ENCODE peak calls at places on chromosomes 5 and 9, in four cellular contexts. A is SHP77 treated with DMSO at 0.1 percent for 48 hours; N is activated naive CD4-positive, alpha-beta T cell treated with anti-CD3 and anti-CD28 coated beads, Interleukin-2, amount 50 U/mL, for 72 hours; C is lower lobe of right lung. D is an unnamed sample.

GRCh38 chr5:139385061-139385889 is 2.2 kb upstream of the SLC23A1 start:
- DNase-seq in N (no peak), A (peak), C (no peak), D (no peak)

GRCh38 chr9:76646249-76646648 is 118.0 kb upstream of the PCA3 start:
- DNase-seq in C (no peak), N (no peak), A (no peak), D (no peak)

GRCh38 chr5:77095189-77095588 is 8.1 kb upstream of the ZBED3 start:
- DNase-seq in N (no peak), C (no peak), A (no peak), D (no peak)

GRCh38 chr5:100644206-100644605 is 109.0 kb downstream of the FAM174A start:
- DNase-seq in C (no peak), A (peak), N (no peak), D (no peak)

GRCh38 chr5:123512631-123513461 is 869 bp downstream of the CSNK1G3 start:
- DNase-seq in C (peak), N (peak), A (no peak), D (peak)

GRCh38 chr9:33884856-33885701 is 68.1 kb downstream of the UBE2R2 start:
- DNase-seq in C (no peak), N (no peak), A (no peak), D (peak)

GRCh38 chr5:93279292-93279974 is 301.6 kb downstream of the NR2F1-AS1 start:
- DNase-seq in C (no peak), A (no peak), N (no peak), D (no peak)

GRCh38 chr9:99115947-99116543 is 11.1 kb downstream of the TGFBR1 start:
- DNase-seq in A (no peak), C (no peak), N (no peak), D (no peak)

GRCh38 chr5:58258984-58259684 is 200.8 kb downstream of the PLK2 start:
- DNase-seq in C (no peak), N (no peak), A (no peak), D (no peak)

GRCh38 chr5:43623048-43623447 is 20.1 kb downstream of the NNT start:
- DNase-seq in N (no peak), C (no peak), A (no peak), D (no peak)

GRCh38 chr5:130111723-130112122 is 207.5 kb downstream of the CHSY3 start:
- DNase-seq in N (no peak), A (no peak), C (no peak), D (no peak)

GRCh38 chr5:168308976-168309598 is 17.6 kb downstream of the WWC1 start:
- DNase-seq in N (no peak), A (no peak), C (no peak), D (no peak)

GRCh38 chr9:137129089-137129455 is 9.9 kb upstream of the GRIN1 start:
- DNase-seq in C (no peak), N (no peak), A (no peak), D (no peak)

GRCh38 chr5:17440766-17441165 is 57.3 kb upstream of the TAF11L2 start:
- DNase-seq in C (no peak), A (no peak), N (no peak), D (no peak)

GRCh38 chr5:83265318-83265717 is 188.0 kb downstream of the XRCC4 start:
- DNase-seq in N (no peak), A (peak), C (no peak), D (peak)

GRCh38 chr5:178273041-178273440 is 40.4 kb upstream of the PHYKPL start:
- DNase-seq in N (no peak), C (no peak), A (no peak), D (no peak)

GRCh38 chr9:33125871-33126822 is 41.0 kb downstream of the B4GALT1 start:
- DNase-seq in C (no peak), N (no peak), A (no peak), D (no peak)

GRCh38 chr5:55173696-55174101 is 722 bp upstream of the CDC20B start:
- DNase-seq in N (no peak), A (no peak), C (no peak), D (no peak)

GRCh38 chr5:111848374-111848914 is 91.5 kb upstream of the NREP start:
- DNase-seq in A (no peak), C (no peak), N (no peak), D (no peak)

GRCh38 chr5:173720341-173721258 is 104.2 kb upstream of the BOD1 start:
- DNase-seq in C (no peak), A (no peak), N (no peak), D (no peak)

GRCh38 chr9:31605164-31605563 is 779.3 kb upstream of the ACO1 start:
- DNase-seq in C (no peak), N (no peak), A (no peak), D (no peak)

GRCh38 chr5:133754575-133755169 is 142.3 kb upstream of the FSTL4 start:
- DNase-seq in N (no peak), C (no peak), A (no peak), D (peak)

GRCh38 chr5:81506900-81507588 is 113.1 kb upstream of the ACOT12 start:
- DNase-seq in C (no peak), N (no peak), A (peak), D (peak)

GRCh38 chr5:135245521-135246499 is 153.2 kb downstream of the MACROH2A1 start:
- DNase-seq in C (no peak), N (peak), A (no peak), D (peak)

GRCh38 chr9:130128251-130128650 is 44.0 kb upstream of the NCS1 start:
- DNase-seq in C (peak), A (no peak), N (peak), D (no peak)

GRCh38 chr9:114386361-114386885 is 1.4 kb downstream of the AKNA start:
- DNase-seq in N (no peak), C (no peak), A (no peak), D (no peak)

GRCh38 chr5:71873202-71873601 is 154.1 kb downstream of the CARTPT start:
- DNase-seq in A (peak), C (no peak), N (no peak), D (no peak)

GRCh38 chr9:35718726-35719511 is 13.1 kb downstream of the TLN1 start:
- DNase-seq in N (no peak), A (no peak), C (no peak), D (no peak)

GRCh38 chr9:128201441-128202369 is 1.5 kb upstream of the DNM1 start:
- DNase-seq in C (no peak), N (no peak), A (no peak), D (no peak)

GRCh38 chr9:630817-631216 is 210.7 kb upstream of the DMRT1 start:
- DNase-seq in A (no peak), C (no peak), N (no peak), D (no peak)

GRCh38 chr5:135423158-135423925 is 23.8 kb downstream of the DCANP1 start:
- DNase-seq in C (no peak), A (no peak), N (no peak), D (no peak)

GRCh38 chr5:61082516-61083280 is 79.6 kb downstream of the SMIM15 start:
- DNase-seq in C (no peak), A (no peak), N (no peak), D (no peak)

GRCh38 chr5:148974638-148975330 is 88.1 kb downstream of the SH3TC2 start:
- DNase-seq in N (no peak), A (no peak), C (no peak), D (peak)

D was measured in endothelial cell of umbilical vein.